ENCODE peak calls at places on chromosomes 3 and 15, in seven cellular contexts. U, I, V, O, G, N and P are unnamed samples.
A peak's percentile ranks its signal among the peaks of the same experiment; 100 is the strongest.

GRCh38 chr15:71044006-71044405 is 71.3 kb upstream of the THSD4 start:
- DNase-seq in U (no peak), I (no peak), V (no peak), O (no peak), G (no peak), N (peak; percentile 57), P (no peak)

GRCh38 chr3:187105700-187106099 is 33.6 kb downstream of the RPL39L start:
- DNase-seq in U (no peak), I (no peak), V (no peak), O (no peak), G (no peak), N (no peak), P (no peak)

GRCh38 chr3:53802256-53802880 is 43.9 kb downstream of the CHDH start:
- DNase-seq in U (no peak), I (peak; percentile 56), V (no peak), O (no peak), G (no peak), N (no peak), P (no peak)

GRCh38 chr3:116806351-116806750 is 96.8 kb downstream of the TUSC7 start:
- DNase-seq in U (no peak), I (no peak), V (no peak), O (no peak), G (no peak), N (no peak), P (no peak)

GRCh38 chr15:69388259-69388658 is 25.9 kb upstream of the KIF23 start:
- DNase-seq in U (no peak), I (no peak), V (no peak), O (no peak), G (no peak), N (peak; percentile 92), P (no peak)

GRCh38 chr3:113495035-113495434 is 19.9 kb downstream of the SPICE1 start:
- DNase-seq in U (no peak), I (no peak), V (peak; percentile 18), O (peak; percentile 41), G (no peak), N (peak; percentile 78), P (no peak)

GRCh38 chr15:68389936-68390790 is 41.8 kb downstream of the ITGA11 start:
- DNase-seq in U (peak; percentile 5), I (peak; percentile 45), V (peak; percentile 3), O (no peak), G (no peak), N (peak; percentile 31), P (no peak)

GRCh38 chr3:153749070-153749610 is 372.1 kb upstream of the ARHGEF26 start:
- DNase-seq in U (no peak), I (no peak), V (no peak), O (no peak), G (no peak), N (no peak), P (no peak)

GRCh38 chr3:117105650-117106049 is 396.1 kb downstream of the TUSC7 start:
- DNase-seq in U (no peak), I (no peak), V (no peak), O (no peak), G (no peak), N (no peak), P (no peak)

GRCh38 chr3:174891524-174892203 is 32.5 kb downstream of the NAALADL2 start:
- DNase-seq in U (no peak), I (no peak), V (no peak), O (no peak), G (no peak), N (no peak), P (no peak)

GRCh38 chr15:77187751-77188464 is 117.0 kb upstream of the TSPAN3 start:
- DNase-seq in U (peak; percentile 80), I (no peak), V (no peak), O (no peak), G (peak; percentile 64), N (peak; percentile 30), P (no peak)

GRCh38 chr15:58467722-58468436 is 36.1 kb downstream of the LIPC start:
- DNase-seq in U (no peak), I (no peak), V (peak; percentile 33), O (no peak), G (no peak), N (no peak), P (no peak)

GRCh38 chr3:144660097-144660496 is 688.5 kb downstream of the DIPK2A start:
- DNase-seq in U (no peak), I (no peak), V (no peak), O (no peak), G (no peak), N (no peak), P (no peak)

GRCh38 chr3:39290255-39290654 is 10.4 kb upstream of the CX3CR1 start:
- DNase-seq in U (no peak), I (no peak), V (no peak), O (no peak), G (no peak), N (no peak), P (no peak)

GRCh38 chr15:78147566-78147965 is 1.6 kb upstream of the IDH3A start:
- DNase-seq in U (peak; percentile 41), I (no peak), V (no peak), O (no peak), G (no peak), N (no peak), P (no peak)

GRCh38 chr3:189674249-189674913 is 43.2 kb downstream of the TP63 start:
- DNase-seq in U (no peak), I (no peak), V (no peak), O (no peak), G (no peak), N (no peak), P (no peak)

GRCh38 chr3:52191663-52192062 is 6.3 kb upstream of the ALAS1 start:
- DNase-seq in U (no peak), I (no peak), V (no peak), O (no peak), G (no peak), N (no peak), P (no peak)

GRCh38 chr3:25456723-25457122 is 28.7 kb downstream of the RARB start:
- DNase-seq in U (no peak), I (no peak), V (no peak), O (no peak), G (no peak), N (no peak), P (no peak)

GRCh38 chr3:25457642-25458419 is 29.8 kb downstream of the RARB start:
- DNase-seq in U (no peak), I (no peak), V (no peak), O (no peak), G (no peak), N (no peak), P (no peak)

GRCh38 chr3:25455316-25456232 is 27.5 kb downstream of the RARB start:
- DNase-seq in U (peak; percentile 42), I (peak; percentile 79), V (no peak), O (no peak), G (peak; percentile 56), N (no peak), P (no peak)

GRCh38 chr3:25460751-25461150 is 32.7 kb downstream of the RARB start:
- DNase-seq in U (no peak), I (no peak), V (no peak), O (no peak), G (no peak), N (no peak), P (no peak)

GRCh38 chr3:25458420-25458814 is 30.4 kb downstream of the RARB start:
- DNase-seq in U (no peak), I (no peak), V (no peak), O (no peak), G (no peak), N (no peak), P (no peak)
- H3K4me1 ChIP-seq in U (peaks cover 52% of the 10 kb centered on the region), I (peaks cover 54% of the 10 kb centered on the region), V (peaks cover 38% of the 10 kb centered on the region), O (no peaks in the 10 kb centered on the region), G (peaks cover 4% of the 10 kb centered on the region), N (peaks cover 3% of the 10 kb centered on the region), P (peaks cover 5% of the 10 kb centered on the region)

GRCh38 chr15:52068004-52068403 is 44.6 kb downstream of the BCL2L10 start:
- DNase-seq in U (no peak), I (no peak), V (no peak), O (no peak), G (no peak), N (no peak), P (no peak)

GRCh38 chr15:52069559-52069958 is 43.0 kb downstream of the BCL2L10 start:
- DNase-seq in U (no peak), I (no peak), V (peak; percentile 35), O (no peak), G (no peak), N (no peak), P (no peak)

GRCh38 chr15:52067545-52067926 is 45.0 kb downstream of the BCL2L10 start:
- DNase-seq in U (no peak), I (no peak), V (no peak), O (no peak), G (no peak), N (no peak), P (no peak)

GRCh38 chr15:52066842-52067544 is 45.6 kb downstream of the BCL2L10 start:
- DNase-seq in U (no peak), I (no peak), V (no peak), O (no peak), G (no peak), N (no peak), P (no peak)

GRCh38 chr15:52071570-52071969 is 41.0 kb downstream of the BCL2L10 start:
- DNase-seq in U (no peak), I (no peak), V (peak; percentile 69), O (no peak), G (no peak), N (peak; percentile 26), P (no peak)
- H3K27ac ChIP-seq in U (no peak overlapping the region), I (no peak overlapping the region), V (no peak overlapping the region), O (no peak overlapping the region), G (no peak overlapping the region), N (no peak overlapping the region), P (no peak overlapping the region)

DNA sequence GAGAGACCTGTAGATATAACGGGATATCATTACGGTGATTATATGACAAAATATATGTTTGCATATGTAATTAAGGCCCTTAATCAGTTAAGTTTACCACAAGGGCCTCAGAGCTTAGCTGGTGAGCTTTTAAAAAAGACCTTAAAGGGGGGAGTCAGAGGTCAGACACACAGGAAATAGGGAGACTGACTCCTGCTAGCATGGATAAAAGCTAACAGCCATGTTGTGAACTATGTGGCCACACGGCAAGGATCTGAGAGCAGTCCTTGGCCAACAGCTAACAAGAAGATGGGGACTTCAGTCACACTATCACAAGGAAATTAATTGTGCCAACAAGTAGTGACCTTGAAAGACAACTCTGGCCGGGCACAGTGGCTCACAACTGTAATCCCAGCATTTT is 3.1 kb downstream of the STAG1 start:
- DNase-seq in U (no peak), I (no peak), V (no peak), O (no peak), G (no peak), N (no peak), P (no peak)
- H3K4me3 ChIP-seq in U (no peak overlapping the region), I (no peak overlapping the region), V (no peak overlapping the region), O (no peak overlapping the region), G (no peak overlapping the region), N (no peak overlapping the region), P (no peak overlapping the region)

GRCh38 chr15:63463030-63463429 is 41.4 kb upstream of the USP3 start:
- DNase-seq in U (no peak), I (no peak), V (no peak), O (no peak), G (no peak), N (no peak), P (no peak)

GRCh38 chr15:63465104-63465503 is 39.3 kb upstream of the USP3 start:
- DNase-seq in U (no peak), I (no peak), V (no peak), O (no peak), G (no peak), N (peak; percentile 45), P (no peak)

GRCh38 chr15:63461230-63461629 is 43.2 kb upstream of the USP3 start:
- DNase-seq in U (no peak), I (no peak), V (no peak), O (no peak), G (no peak), N (no peak), P (no peak)

GRCh38 chr15:63462053-63462452 is 42.3 kb upstream of the USP3 start:
- DNase-seq in U (no peak), I (no peak), V (no peak), O (no peak), G (no peak), N (peak; percentile 70), P (no peak)

GRCh38 chr15:63463793-63464192 is 40.6 kb upstream of the USP3 start:
- DNase-seq in U (no peak), I (no peak), V (peak; percentile 55), O (no peak), G (no peak), N (no peak), P (no peak)
- H3K4me1 ChIP-seq in U (no peaks in the 10 kb centered on the region), I (peaks cover 60% of the 10 kb centered on the region), V (peaks cover 42% of the 10 kb centered on the region), O (peaks cover 4% of the 10 kb centered on the region), G (no peaks in the 10 kb centered on the region), N (peaks cover 24% of the 10 kb centered on the region), P (peaks cover 2% of the 10 kb centered on the region)